ENCODE peak calls at places on chromosomes 5 and 9, in eight cellular contexts. One of them, this sample, is unnamed.

GRCh38 chr9:35904966-35905781 is 828 bp upstream of the HRCT1 start:
- DNase-seq in GM23338: no peak
- DNase-seq in cardiac muscle cell: no peak
- DNase-seq in astrocyte: peak; percentile 51
- DNase-seq in tibial nerve: no peak
- DNase-seq in stomach: no peak
- DNase-seq in heart right ventricle: no peak
- DNase-seq in left lung: no peak
- DNase-seq in this sample: no peak

GRCh38 chr5:5276471-5276870 is 136.3 kb downstream of the ADAMTS16 start:
- DNase-seq in left lung: no peak
- DNase-seq in tibial nerve: no peak
- DNase-seq in GM23338: no peak
- DNase-seq in stomach: no peak
- DNase-seq in cardiac muscle cell: no peak
- DNase-seq in astrocyte: no peak
- DNase-seq in heart right ventricle: no peak
- DNase-seq in this sample: no peak

GRCh38 chr9:86126998-86127972 is 27.9 kb upstream of the GOLM1 start:
- DNase-seq in cardiac muscle cell: peak; percentile 91
- DNase-seq in tibial nerve: peak; percentile 23
- DNase-seq in GM23338: peak; percentile 94
- DNase-seq in left lung: peak; percentile 88
- DNase-seq in heart right ventricle: peak; percentile 23
- DNase-seq in astrocyte: peak; percentile 96
- DNase-seq in stomach: peak; percentile 89
- DNase-seq in this sample: peak; percentile 88

GRCh38 chr9:21535396-21535795 is 53.3 kb upstream of the IFNE start:
- DNase-seq in tibial nerve: no peak
- DNase-seq in left lung: no peak
- DNase-seq in GM23338: no peak
- DNase-seq in astrocyte: no peak
- DNase-seq in cardiac muscle cell: no peak
- DNase-seq in heart right ventricle: no peak
- DNase-seq in stomach: no peak
- DNase-seq in this sample: no peak

GRCh38 chr9:115088856-115089255 is 29.1 kb downstream of the TNC start:
- DNase-seq in GM23338: no peak
- DNase-seq in cardiac muscle cell: no peak
- DNase-seq in stomach: no peak
- DNase-seq in left lung: no peak
- DNase-seq in astrocyte: peak; percentile 24
- DNase-seq in tibial nerve: no peak
- DNase-seq in heart right ventricle: no peak
- DNase-seq in this sample: no peak

GRCh38 chr5:55638455-55638854 is 73.7 kb downstream of the SLC38A9 start:
- DNase-seq in GM23338: no peak
- DNase-seq in tibial nerve: no peak
- DNase-seq in stomach: no peak
- DNase-seq in cardiac muscle cell: no peak
- DNase-seq in astrocyte: peak; percentile 38
- DNase-seq in left lung: no peak
- DNase-seq in heart right ventricle: no peak
- DNase-seq in this sample: no peak

GRCh38 chr5:175696139-175696854 is 38.4 kb downstream of the HRH2 start:
- DNase-seq in astrocyte: no peak
- DNase-seq in tibial nerve: peak; percentile 49
- DNase-seq in cardiac muscle cell: peak; percentile 77
- DNase-seq in left lung: peak; percentile 96
- DNase-seq in GM23338: peak; percentile 92
- DNase-seq in heart right ventricle: peak; percentile 62
- DNase-seq in stomach: peak; percentile 66
- DNase-seq in this sample: peak; percentile 90

GRCh38 chr5:138932171-138932810 is 57.2 kb upstream of the LRRTM2 start:
- DNase-seq in GM23338: peak; percentile 78
- DNase-seq in stomach: peak; percentile 25
- DNase-seq in tibial nerve: no peak
- DNase-seq in left lung: peak; percentile 66
- DNase-seq in heart right ventricle: no peak
- DNase-seq in cardiac muscle cell: no peak
- DNase-seq in astrocyte: no peak
- DNase-seq in this sample: no peak

GRCh38 chr9:115945009-115945431 is 208.6 kb upstream of the PAPPA start:
- DNase-seq in stomach: no peak
- DNase-seq in cardiac muscle cell: no peak
- DNase-seq in left lung: no peak
- DNase-seq in tibial nerve: no peak
- DNase-seq in astrocyte: no peak
- DNase-seq in heart right ventricle: peak; percentile 52
- DNase-seq in GM23338: no peak
- DNase-seq in this sample: peak; percentile 45

GRCh38 chr9:90142580-90142979 is 500.0 kb downstream of the DIRAS2 start:
- DNase-seq in heart right ventricle: peak; percentile 25
- DNase-seq in left lung: no peak
- DNase-seq in astrocyte: peak; percentile 6
- DNase-seq in cardiac muscle cell: peak; percentile 78
- DNase-seq in GM23338: peak; percentile 88
- DNase-seq in tibial nerve: peak; percentile 68
- DNase-seq in stomach: peak; percentile 74
- DNase-seq in this sample: no peak

GRCh38 chr9:10804486-10804885 is 191.7 kb upstream of the PTPRD start:
- DNase-seq in GM23338: no peak
- DNase-seq in cardiac muscle cell: no peak
- DNase-seq in left lung: no peak
- DNase-seq in stomach: no peak
- DNase-seq in heart right ventricle: no peak
- DNase-seq in tibial nerve: no peak
- DNase-seq in astrocyte: no peak
- DNase-seq in this sample: no peak

GRCh38 chr5:113487779-113488644 is at the start of gene MCC:
- DNase-seq in astrocyte: peak; percentile 91
- DNase-seq in cardiac muscle cell: peak; percentile 89
- DNase-seq in left lung: peak; percentile 90
- DNase-seq in stomach: peak; percentile 60
- DNase-seq in tibial nerve: peak; percentile 67
- DNase-seq in GM23338: peak; percentile 89
- DNase-seq in heart right ventricle: peak; percentile 74
- DNase-seq in this sample: peak; percentile 75

GRCh38 chr9:106771618-106772017 is 91.3 kb upstream of the ZNF462 start:
- DNase-seq in stomach: no peak
- DNase-seq in tibial nerve: no peak
- DNase-seq in heart right ventricle: peak; percentile 48
- DNase-seq in cardiac muscle cell: no peak
- DNase-seq in astrocyte: no peak
- DNase-seq in GM23338: no peak
- DNase-seq in left lung: no peak
- DNase-seq in this sample: no peak

GRCh38 chr5:111172504-111172903 is 51.7 kb upstream of the CAMK4 start:
- DNase-seq in astrocyte: no peak
- DNase-seq in tibial nerve: no peak
- DNase-seq in GM23338: peak; percentile 69
- DNase-seq in heart right ventricle: no peak
- DNase-seq in stomach: no peak
- DNase-seq in left lung: no peak
- DNase-seq in cardiac muscle cell: no peak
- DNase-seq in this sample: no peak

GRCh38 chr5:111170279-111170678 is 53.9 kb upstream of the CAMK4 start:
- DNase-seq in heart right ventricle: no peak
- DNase-seq in tibial nerve: no peak
- DNase-seq in astrocyte: no peak
- DNase-seq in stomach: no peak
- DNase-seq in GM23338: no peak
- DNase-seq in cardiac muscle cell: no peak
- DNase-seq in left lung: no peak
- DNase-seq in this sample: no peak

GRCh38 chr5:111168608-111169007 is 55.6 kb upstream of the CAMK4 start:
- DNase-seq in cardiac muscle cell: no peak
- DNase-seq in left lung: no peak
- DNase-seq in stomach: no peak
- DNase-seq in astrocyte: no peak
- DNase-seq in tibial nerve: no peak
- DNase-seq in GM23338: no peak
- DNase-seq in heart right ventricle: no peak
- DNase-seq in this sample: no peak

GRCh38 chr5:111167551-111167950 is 56.6 kb upstream of the CAMK4 start:
- DNase-seq in left lung: no peak
- DNase-seq in cardiac muscle cell: no peak
- DNase-seq in heart right ventricle: no peak
- DNase-seq in GM23338: no peak
- DNase-seq in tibial nerve: no peak
- DNase-seq in astrocyte: no peak
- DNase-seq in stomach: no peak
- DNase-seq in this sample: no peak

GRCh38 chr5:111169269-111169668 is 54.9 kb upstream of the CAMK4 start:
- DNase-seq in astrocyte: no peak
- DNase-seq in heart right ventricle: no peak
- DNase-seq in cardiac muscle cell: no peak
- DNase-seq in GM23338: peak; percentile 8
- DNase-seq in stomach: no peak
- DNase-seq in left lung: no peak
- DNase-seq in tibial nerve: no peak
- DNase-seq in this sample: no peak
- TF ChIP-seq CTCF in astrocyte: no peak
- TF ChIP-seq CTCF in heart right ventricle: no peak
- TF ChIP-seq CTCF in cardiac muscle cell: no peak
- TF ChIP-seq CTCF in GM23338: no peak
- TF ChIP-seq CTCF in stomach: no peak
- TF ChIP-seq CTCF in left lung: no peak
- TF ChIP-seq CTCF in tibial nerve: no peak
- TF ChIP-seq CTCF in this sample: no peak

DNA sequence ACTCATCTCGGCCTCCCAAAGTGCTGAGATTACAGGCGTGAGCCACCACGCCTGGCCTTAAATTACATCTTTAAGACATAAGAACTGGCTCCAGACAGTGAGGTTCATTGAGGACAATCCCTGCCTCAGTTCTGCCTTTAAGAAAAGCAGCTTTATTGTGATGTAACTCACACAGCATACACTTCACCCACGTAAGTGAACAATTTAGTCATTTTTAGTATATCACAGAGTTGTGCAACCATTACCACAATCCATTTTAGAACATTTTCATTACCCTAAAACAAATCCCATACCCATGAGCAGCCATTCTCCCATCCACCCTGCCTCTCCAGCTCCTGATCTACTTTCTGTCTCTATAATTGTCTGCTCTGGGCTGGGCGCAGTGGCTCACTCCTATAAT is 24.0 kb upstream of the LTC4S start:
- DNase-seq in astrocyte: no peak
- DNase-seq in stomach: no peak
- DNase-seq in left lung: no peak
- DNase-seq in tibial nerve: no peak
- DNase-seq in heart right ventricle: no peak
- DNase-seq in GM23338: no peak
- DNase-seq in cardiac muscle cell: no peak
- DNase-seq in this sample: no peak
- H3K36me3 ChIP-seq in astrocyte: peaks cover 29% of the 10 kb centered on the region
- H3K36me3 ChIP-seq in stomach: peaks cover 96% of the 10 kb centered on the region
- H3K36me3 ChIP-seq in left lung: peaks cover 98% of the 10 kb centered on the region
- H3K36me3 ChIP-seq in tibial nerve: peaks cover 41% of the 10 kb centered on the region
- H3K36me3 ChIP-seq in heart right ventricle: peaks cover 97% of the 10 kb centered on the region
- H3K36me3 ChIP-seq in GM23338: peaks cover 52% of the 10 kb centered on the region
- H3K36me3 ChIP-seq in cardiac muscle cell: peaks cover 60% of the 10 kb centered on the region
- H3K36me3 ChIP-seq in this sample: peaks cover 95% of the 10 kb centered on the region

GRCh38 chr9:126470251-126470993 is 143.3 kb upstream of the LMX1B start:
- DNase-seq in astrocyte: no peak
- DNase-seq in left lung: no peak
- DNase-seq in GM23338: no peak
- DNase-seq in cardiac muscle cell: no peak
- DNase-seq in stomach: no peak
- DNase-seq in tibial nerve: no peak
- DNase-seq in heart right ventricle: no peak
- DNase-seq in this sample: no peak
- H3K27ac ChIP-seq in astrocyte: no peak overlapping the region
- H3K27ac ChIP-seq in left lung: peak overlapping the region; percentile 49
- H3K27ac ChIP-seq in GM23338: peak overlapping the region; percentile 67
- H3K27ac ChIP-seq in cardiac muscle cell: no peak overlapping the region
- H3K27ac ChIP-seq in stomach: peak overlapping the region; percentile 37
- H3K27ac ChIP-seq in tibial nerve: peak overlapping the region; percentile 13
- H3K27ac ChIP-seq in heart right ventricle: no peak overlapping the region
- H3K27ac ChIP-seq in this sample: peak overlapping the region; percentile 64

GRCh38 chr5:178832618-178833201 is 27.0 kb upstream of the ZNF354B start:
- DNase-seq in left lung: no peak
- DNase-seq in heart right ventricle: no peak
- DNase-seq in astrocyte: no peak
- DNase-seq in cardiac muscle cell: no peak
- DNase-seq in stomach: no peak
- DNase-seq in tibial nerve: no peak
- DNase-seq in GM23338: peak; percentile 9
- DNase-seq in this sample: no peak

GRCh38 chr5:178836628-178837027 is 23.1 kb upstream of the ZNF354B start:
- DNase-seq in cardiac muscle cell: no peak
- DNase-seq in heart right ventricle: no peak
- DNase-seq in stomach: no peak
- DNase-seq in astrocyte: no peak
- DNase-seq in GM23338: no peak
- DNase-seq in left lung: no peak
- DNase-seq in tibial nerve: no peak
- DNase-seq in this sample: no peak

GRCh38 chr5:178826216-178826615 is 33.5 kb upstream of the ZNF354B start:
- DNase-seq in stomach: no peak
- DNase-seq in tibial nerve: no peak
- DNase-seq in GM23338: peak; percentile 60
- DNase-seq in heart right ventricle: no peak
- DNase-seq in left lung: no peak
- DNase-seq in astrocyte: no peak
- DNase-seq in cardiac muscle cell: no peak
- DNase-seq in this sample: no peak

GRCh38 chr5:178827636-178828035 is 32.1 kb upstream of the ZNF354B start:
- DNase-seq in stomach: no peak
- DNase-seq in heart right ventricle: no peak
- DNase-seq in astrocyte: no peak
- DNase-seq in cardiac muscle cell: no peak
- DNase-seq in tibial nerve: no peak
- DNase-seq in GM23338: no peak
- DNase-seq in left lung: no peak
- DNase-seq in this sample: no peak

DNA sequence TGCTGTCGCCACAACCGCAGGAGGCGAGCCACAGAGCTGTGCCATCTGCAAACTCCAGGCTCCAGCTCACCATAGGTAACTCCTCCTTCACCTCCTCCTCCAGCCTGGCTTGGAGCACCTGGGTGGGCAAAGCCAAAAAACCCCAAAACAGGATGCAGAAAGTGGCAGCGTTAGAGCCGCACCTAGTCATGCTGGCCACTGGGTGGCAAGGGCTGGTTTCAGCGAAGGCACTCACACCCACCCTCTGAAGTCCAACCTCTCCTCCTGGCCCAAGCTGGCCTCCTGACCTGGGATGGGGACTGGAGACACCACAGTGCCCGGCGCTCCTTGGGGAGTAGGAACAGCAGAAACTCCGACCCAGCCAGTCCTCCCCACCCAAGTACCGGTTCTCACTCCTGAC is 28.7 kb upstream of the ZNF354B start:
- DNase-seq in heart right ventricle: no peak
- DNase-seq in stomach: no peak
- DNase-seq in astrocyte: no peak
- DNase-seq in cardiac muscle cell: no peak
- DNase-seq in GM23338: peak; percentile 52
- DNase-seq in left lung: no peak
- DNase-seq in tibial nerve: no peak
- DNase-seq in this sample: no peak
- TF ChIP-seq CTCF in heart right ventricle: no peak
- TF ChIP-seq CTCF in stomach: no peak
- TF ChIP-seq CTCF in astrocyte: no peak
- TF ChIP-seq CTCF in cardiac muscle cell: no peak
- TF ChIP-seq CTCF in GM23338: peak; percentile 28
- TF ChIP-seq CTCF in left lung: no peak
- TF ChIP-seq CTCF in tibial nerve: no peak
- TF ChIP-seq CTCF in this sample: no peak